ENCODE peak calls at places on chromosomes 6 and 20, in seven cellular contexts. W is CD8-positive, alpha-beta memory T cell; H is CD4-positive, CD25-positive, alpha-beta regulatory T cell; I is Peyer's patch; N is CD4-positive, alpha-beta memory T cell; B is naive thymus-derived CD4-positive, alpha-beta T cell; Y is OCI-LY7. R is an unnamed sample. For H3K4me1, the result is how much of the 10 kb centered on the place peaks cover.

GRCh38 chr6:144574796-144575195 is 289.7 kb downstream of the UTRN start:
- DNase-seq in W (no peak), Y (no peak), H (no peak), N (no peak), B (no peak), I (no peak), R (no peak)

GRCh38 chr6:109059148-109059547 is 35.5 kb downstream of the SESN1 start:
- DNase-seq in N (no peak), W (no peak), B (no peak), Y (no peak), H (no peak), I (no peak), R (no peak)

GRCh38 chr6:42326248-42326647 is 108.6 kb upstream of the MRPS10 start:
- DNase-seq in H (no peak), I (no peak), Y (no peak), N (no peak), B (no peak), W (no peak), R (no peak)

GRCh38 chr6:31092769-31093505 is 19.4 kb downstream of the C6orf15 start:
- DNase-seq in N (no peak), W (no peak), B (no peak), I (no peak), Y (no peak), H (no peak), R (no peak)

GRCh38 chr6:78810698-78811097 is 56.7 kb upstream of the IRAK1BP1 start:
- DNase-seq in H (no peak), Y (no peak), B (no peak), W (no peak), N (no peak), I (no peak), R (no peak)

GRCh38 chr6:70797625-70798024 is 129.9 kb downstream of the SMAP1 start:
- DNase-seq in Y (peak), H (no peak), B (no peak), I (no peak), N (no peak), W (no peak), R (no peak)

GRCh38 chr6:54133186-54133585 is 21.9 kb downstream of the MLIP start:
- DNase-seq in W (no peak), B (no peak), N (no peak), I (no peak), Y (no peak), H (no peak), R (no peak)

GRCh38 chr6:1039746-1040145 is 272.2 kb upstream of the FOXQ1 start:
- DNase-seq in N (no peak), Y (no peak), B (no peak), I (no peak), H (no peak), W (no peak), R (no peak)

GRCh38 chr6:3620937-3621336 is 130.6 kb downstream of the PXDC1 start:
- DNase-seq in N (no peak), H (no peak), B (no peak), Y (no peak), W (no peak), I (no peak), R (no peak)

GRCh38 chr20:24977797-24978196 is 14.8 kb downstream of the APMAP start:
- DNase-seq in I (no peak), B (no peak), H (no peak), Y (no peak), N (no peak), W (no peak), R (no peak)

GRCh38 chr20:33674294-33675126 is at the start of gene NECAB3:
- DNase-seq in B (peak), H (peak), I (peak), N (peak), Y (peak), W (peak), R (peak)

GRCh38 chr6:77264970-77265369 is 198.3 kb downstream of the HTR1B start:
- DNase-seq in Y (no peak), H (no peak), W (no peak), I (no peak), B (no peak), N (no peak), R (no peak)

GRCh38 chr20:49811825-49812462 is 684 bp upstream of the SLC9A8 start:
- DNase-seq in W (no peak), N (no peak), Y (no peak), I (peak), H (no peak), B (no peak), R (no peak)

GRCh38 chr6:163626073-163626867 is 211.8 kb downstream of the QKI start:
- DNase-seq in N (no peak), W (no peak), B (no peak), I (no peak), Y (no peak), H (no peak), R (no peak)

GRCh38 chr20:6623989-6624388 is 143.5 kb upstream of the BMP2 start:
- DNase-seq in I (no peak), B (no peak), Y (no peak), W (no peak), H (no peak), N (no peak), R (no peak)

GRCh38 chr6:125558907-125559306 is 190.5 kb upstream of the HEY2 start:
- DNase-seq in Y (no peak), N (no peak), I (no peak), W (no peak), H (no peak), B (no peak), R (no peak)

GRCh38 chr6:143336446-143337152 is 113.9 kb downstream of the ADAT2 start:
- DNase-seq in W (no peak), Y (no peak), N (no peak), I (no peak), H (no peak), B (no peak), R (no peak)

GRCh38 chr6:43896474-43896873 is 126.5 kb downstream of the VEGFA start:
- DNase-seq in H (no peak), W (no peak), N (no peak), Y (no peak), I (no peak), B (no peak), R (no peak)

GRCh38 chr20:33026779-33027759 is 4.4 kb upstream of the BPIFB6 start:
- DNase-seq in B (no peak), Y (no peak), N (no peak), I (no peak), H (no peak), W (no peak), R (no peak)

GRCh38 chr6:46104209-46104608 is 25.6 kb upstream of the ENPP4 start:
- DNase-seq in N (no peak), H (no peak), I (no peak), Y (no peak), B (no peak), W (no peak), R (no peak)

DNA sequence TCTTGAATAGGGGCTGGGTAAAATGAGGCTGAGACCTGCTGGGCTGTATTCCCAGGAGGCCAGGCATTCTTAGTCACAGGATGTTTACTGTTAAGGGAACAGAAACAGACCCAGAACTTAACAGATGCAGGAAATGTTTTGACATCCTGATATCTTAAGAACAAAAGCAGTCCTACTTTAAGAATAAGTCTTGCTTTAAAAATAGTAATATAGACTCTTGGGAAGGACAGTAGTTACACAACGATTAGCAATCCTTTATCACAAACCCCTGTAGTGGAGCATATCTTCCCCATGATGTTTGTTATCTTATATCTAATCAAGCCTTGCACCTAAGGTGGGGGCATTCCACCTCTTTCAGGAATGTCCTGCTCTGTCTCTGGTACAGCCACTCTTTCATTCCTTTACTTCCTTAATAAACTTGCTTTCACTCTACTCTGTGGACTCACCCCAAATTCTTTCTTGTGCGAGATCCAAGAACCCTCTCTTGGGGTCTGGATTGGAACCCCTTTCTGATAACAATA is 493.7 kb upstream of the SULF2 start:
- DNase-seq in Y (peak), W (no peak), B (no peak), N (no peak), H (no peak), I (no peak), R (no peak)
- H3K27ac ChIP-seq in Y (no peak), W (no peak), B (no peak), N (no peak), H (no peak), I (no peak), R (no peak)

DNA sequence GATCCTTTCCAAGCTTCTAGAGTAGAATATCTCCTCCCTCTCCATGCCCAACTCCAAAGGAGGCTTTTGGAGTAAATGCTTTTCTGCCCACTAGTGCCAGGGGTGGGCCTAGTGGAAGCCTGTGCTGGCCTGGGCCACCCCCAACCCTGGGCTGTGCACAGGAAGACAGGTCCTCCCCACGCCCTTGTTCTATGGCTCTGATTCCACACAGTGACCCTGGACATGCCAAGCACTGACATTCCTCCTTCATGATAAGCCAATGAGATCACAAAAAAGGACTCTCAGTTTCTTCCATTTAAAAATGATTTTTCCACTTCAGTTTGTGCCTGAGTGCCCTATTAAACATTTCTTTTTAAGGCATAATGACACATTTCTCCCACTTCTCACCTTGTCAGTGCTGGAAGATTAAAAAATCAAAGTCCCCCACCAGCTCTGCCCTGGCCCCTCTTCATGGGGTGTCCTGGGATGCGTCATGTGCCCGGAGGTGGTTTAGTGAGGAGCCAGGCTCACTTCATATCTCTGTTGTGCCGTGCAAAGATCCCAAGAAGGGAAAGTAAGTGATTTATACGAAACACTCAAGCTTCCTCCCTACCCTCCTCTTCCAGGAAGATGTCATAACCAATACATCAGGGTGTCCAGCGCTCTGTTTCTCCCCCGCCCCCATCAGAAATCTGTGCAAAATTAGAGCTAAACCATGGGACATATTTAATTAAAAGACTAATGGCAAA is 255.0 kb downstream of the NRN1 start:
- DNase-seq in B (no peak), I (no peak), Y (no peak), N (no peak), W (no peak), H (no peak), R (no peak)
- H3K4me3 ChIP-seq in B (no peak), I (no peak), Y (no peak), N (no peak), W (no peak), H (no peak), R (no peak)

GRCh38 chr6:139402935-139403386 is 28.5 kb upstream of the CITED2 start:
- DNase-seq in N (no peak), W (no peak), B (no peak), Y (no peak), I (no peak), H (no peak), R (no peak)
- H3K4me1 ChIP-seq in N (under half), W (under half), B (under half), Y (under half), I (under half), H (under half), R (under half)

DNA sequence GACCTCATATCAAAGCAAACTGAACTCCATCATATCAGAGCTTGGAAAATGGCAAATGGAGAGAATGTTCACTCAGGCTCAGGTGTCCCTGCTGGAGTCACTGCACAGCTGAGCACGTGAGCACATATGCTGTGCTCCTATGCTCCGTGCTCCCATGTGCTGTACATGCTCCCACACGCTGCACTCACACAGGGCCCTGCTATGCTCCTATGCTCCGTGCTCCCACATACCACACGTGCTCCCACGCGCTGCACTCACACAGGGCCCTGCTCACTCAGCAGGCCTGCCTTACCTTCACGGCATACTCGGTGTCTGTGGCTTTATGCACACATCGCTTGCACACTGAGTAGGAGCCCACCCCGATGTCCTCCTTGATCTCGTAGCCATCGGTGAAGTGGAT is 65.7 kb upstream of the MPC1 start:
- DNase-seq in B (no peak), W (no peak), H (no peak), N (no peak), I (no peak), Y (no peak), R (no peak)
- H3K27ac ChIP-seq in B (no peak), W (no peak), H (no peak), N (no peak), I (no peak), Y (no peak), R (no peak)

DNA sequence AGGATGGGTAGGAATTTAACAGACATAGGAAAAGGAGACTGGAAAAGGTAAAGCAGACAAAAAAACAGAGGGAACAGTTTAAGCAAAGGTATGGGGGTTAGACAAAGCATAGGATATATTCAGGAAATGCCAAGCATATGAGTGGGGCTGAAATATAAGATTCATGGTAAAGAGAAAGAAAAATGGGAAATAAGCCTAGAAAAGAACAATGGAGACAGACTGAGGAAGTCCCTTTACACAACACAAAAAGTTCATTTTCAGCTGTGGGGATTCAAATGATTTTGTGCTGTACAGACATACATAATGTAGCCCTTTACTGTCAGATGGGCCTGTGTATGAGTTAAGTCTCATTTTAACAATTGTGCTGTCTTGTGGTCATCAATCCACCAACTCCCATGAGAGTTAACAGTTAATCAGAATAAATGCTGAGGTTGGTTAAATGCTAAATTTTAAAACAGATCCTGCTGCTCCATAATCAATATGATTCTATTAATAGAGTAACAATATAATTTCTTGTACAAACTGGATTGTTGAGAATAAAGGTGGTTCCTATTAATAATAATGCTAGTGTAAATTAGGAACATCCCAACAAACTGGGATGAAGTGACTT is 37.1 kb downstream of the REV3L start:
- DNase-seq in I (no peak), H (no peak), N (no peak), W (no peak), B (no peak), Y (no peak), R (no peak)
- H3K4me3 ChIP-seq in I (no peak), H (no peak), N (no peak), W (no peak), B (no peak), Y (no peak), R (no peak)

DNA sequence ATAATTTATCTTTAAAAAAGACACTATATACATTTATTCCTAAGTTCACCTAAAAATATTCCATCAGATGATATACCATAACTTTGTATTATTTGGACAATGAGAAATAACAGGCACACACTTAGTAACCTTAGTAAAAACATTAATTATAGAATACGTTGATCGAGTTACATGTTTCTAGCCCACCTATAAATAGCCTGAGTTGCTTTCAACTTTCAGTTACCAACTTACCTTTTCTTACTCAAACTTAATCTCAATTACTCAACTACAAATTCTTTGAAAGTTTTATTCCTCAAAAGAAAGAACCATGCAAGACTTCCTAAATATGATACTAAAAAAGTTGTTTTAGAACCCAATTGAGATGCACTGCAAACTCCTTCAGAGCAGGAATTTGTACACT is 12.2 kb downstream of the ARHGAP18 start:
- DNase-seq in Y (no peak), B (no peak), H (no peak), N (no peak), I (no peak), W (no peak), R (no peak)
- H3K4me1 ChIP-seq in Y (under half), B (under half), H (under half), N (under half), I (under half), W (under half), R (half or more)

GRCh38 chr6:113819169-113819830 is 37.8 kb upstream of the MARCKS start:
- DNase-seq in B (no peak), H (no peak), N (no peak), I (no peak), Y (no peak), W (no peak), R (peak)
- H3K27ac ChIP-seq in B (no peak), H (no peak), N (no peak), I (no peak), Y (no peak), W (no peak), R (peak)

DNA sequence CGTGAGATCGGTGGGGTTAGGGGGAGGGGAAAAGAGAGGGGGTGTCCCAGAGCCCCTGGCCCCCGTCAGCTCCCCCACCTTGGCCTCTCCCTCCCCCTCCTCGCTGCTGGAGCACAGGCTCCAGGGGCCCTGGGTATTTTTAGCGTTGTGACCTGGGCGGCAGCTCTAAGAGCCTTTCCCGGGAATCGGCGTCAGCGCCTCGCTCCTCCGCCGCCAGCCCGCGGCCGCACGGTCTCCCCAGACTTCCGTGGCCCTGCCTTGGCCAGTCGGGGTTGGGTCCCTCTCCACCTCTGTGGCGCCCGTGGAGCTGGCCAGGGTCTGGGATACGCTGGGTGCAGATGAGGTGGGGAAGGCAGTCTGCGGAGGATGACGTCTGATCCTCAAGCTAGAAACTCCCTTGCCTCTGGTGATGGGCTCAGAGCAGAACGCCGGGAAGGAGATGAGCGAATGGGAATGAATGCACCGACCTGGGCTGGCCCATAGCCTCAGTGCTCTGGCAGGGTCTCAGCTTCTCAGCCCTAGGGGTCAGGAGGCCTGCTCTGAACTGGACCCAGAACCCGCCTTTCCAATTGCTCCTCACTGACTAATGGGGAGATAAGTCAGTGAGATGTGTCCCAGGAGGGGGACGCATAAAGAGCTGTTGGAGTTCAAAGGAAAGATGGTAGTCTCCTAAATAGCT is 883 bp upstream of the DBNDD2 start:
- DNase-seq in H (no peak), Y (no peak), N (no peak), I (no peak), W (no peak), B (peak), R (peak)
- H3K4me3 ChIP-seq in H (peak), Y (no peak), N (peak), I (peak), W (peak), B (peak), R (peak)